ENCODE peak calls at places on chromosome 16, in seven cellular contexts. N is GM12878, Y is GM12891, U is H1, Z is GM12892, W is HepG2, R is K562. S is an unnamed sample.

GRCh38 chr16:12315330-12316138 is 339.0 kb downstream of the SNX29 start:
- DNase-seq in R (no peak), N (no peak), W (peak; percentile 91), Y (no peak), Z (no peak), U (no peak), S (no peak)

GRCh38 chr16:88662222-88662842 is 559 bp downstream of the MVD start:
- DNase-seq in W (no peak), U (no peak), N (no peak), R (peak; percentile 54), Z (no peak), Y (no peak), S (no peak)

GRCh38 chr16:70331588-70332358 is 14.9 kb upstream of the DDX19A start:
- DNase-seq in U (no peak), Z (no peak), R (no peak), N (no peak), Y (no peak), W (no peak), S (no peak)

GRCh38 chr16:2497116-2497630 is 16.6 kb upstream of the ATP6V0C start:
- DNase-seq in W (no peak), N (no peak), Z (no peak), R (peak; percentile 88), U (no peak), Y (no peak), S (peak; percentile 51)

GRCh38 chr16:189604-190186 is 9.4 kb downstream of the HBQ1 start:
- DNase-seq in U (no peak), Z (no peak), W (no peak), Y (no peak), R (no peak), N (no peak), S (no peak)

GRCh38 chr16:88508868-88509748 is 56.0 kb downstream of the ZFPM1 start:
- DNase-seq in R (peak; percentile 74), Y (no peak), Z (no peak), N (no peak), W (peak; percentile 73), U (no peak), S (no peak)

GRCh38 chr16:78230832-78231231 is 131.4 kb downstream of the WWOX start:
- DNase-seq in Y (no peak), R (no peak), W (no peak), Z (no peak), U (no peak), N (no peak), S (no peak)

GRCh38 chr16:83338138-83338537 is 469.6 kb upstream of the HSBP1 start:
- DNase-seq in U (no peak), W (no peak), N (no peak), R (no peak), Z (no peak), Y (no peak), S (no peak)

GRCh38 chr16:56190903-56191806 is at the start of gene GNAO1:
- DNase-seq in R (peak; percentile 92), U (peak; percentile 84), Y (peak; percentile 53), N (no peak), W (no peak), Z (peak; percentile 36), S (peak; percentile 94)

GRCh38 chr16:27324851-27325301 is 11.1 kb downstream of the IL4R start:
- DNase-seq in R (no peak), Z (no peak), W (no peak), N (no peak), Y (no peak), U (peak; percentile 51), S (no peak)

GRCh38 chr16:16992986-16993783 is 477.6 kb downstream of the XYLT1 start:
- DNase-seq in W (no peak), N (peak; percentile 20), U (no peak), Y (no peak), Z (no peak), R (no peak), S (no peak)

GRCh38 chr16:73420244-73421040 is 372.5 kb upstream of the ZFHX3 start:
- DNase-seq in R (no peak), Z (no peak), U (no peak), W (no peak), N (no peak), Y (no peak), S (no peak)

GRCh38 chr16:65745-66144 is 6.7 kb downstream of the RHBDF1 start:
- DNase-seq in Z (peak; percentile 94), R (peak; percentile 76), U (peak; percentile 98), W (peak; percentile 56), Y (peak; percentile 92), N (no peak), S (peak; percentile 95)

GRCh38 chr16:71722801-71723536 is 1.5 kb downstream of the PHLPP2 start:
- DNase-seq in W (peak; percentile 68), N (no peak), R (peak; percentile 70), U (peak; percentile 87), Y (peak; percentile 49), Z (peak; percentile 49), S (peak; percentile 88)

GRCh38 chr16:22948603-22949368 is 134.8 kb downstream of the HS3ST2 start:
- DNase-seq in U (peak; percentile 92), R (peak; percentile 86), N (peak; percentile 8), W (peak; percentile 82), Z (peak; percentile 48), Y (peak; percentile 52), S (peak; percentile 77)

GRCh38 chr16:70688266-70688742 is 2.5 kb upstream of the MTSS2 start:
- DNase-seq in W (no peak), Z (no peak), Y (no peak), R (no peak), U (no peak), N (no peak), S (peak; percentile 77)

GRCh38 chr16:4461250-4462085 is 13.0 kb downstream of the NMRAL1 start:
- DNase-seq in W (peak; percentile 97), N (no peak), Y (no peak), R (peak; percentile 40), U (peak; percentile 66), Z (no peak), S (peak; percentile 70)

GRCh38 chr16:4468972-4469371 is 5.5 kb downstream of the NMRAL1 start:
- DNase-seq in U (no peak), N (no peak), Y (no peak), W (no peak), Z (no peak), R (no peak), S (no peak)

GRCh38 chr16:4463522-4464163 is 10.8 kb downstream of the NMRAL1 start:
- DNase-seq in W (no peak), Z (no peak), N (no peak), U (no peak), Y (no peak), R (no peak), S (no peak)

GRCh38 chr16:4467916-4468315 is 6.5 kb downstream of the NMRAL1 start:
- DNase-seq in R (no peak), Y (no peak), N (no peak), Z (no peak), U (no peak), W (no peak), S (no peak)

DNA sequence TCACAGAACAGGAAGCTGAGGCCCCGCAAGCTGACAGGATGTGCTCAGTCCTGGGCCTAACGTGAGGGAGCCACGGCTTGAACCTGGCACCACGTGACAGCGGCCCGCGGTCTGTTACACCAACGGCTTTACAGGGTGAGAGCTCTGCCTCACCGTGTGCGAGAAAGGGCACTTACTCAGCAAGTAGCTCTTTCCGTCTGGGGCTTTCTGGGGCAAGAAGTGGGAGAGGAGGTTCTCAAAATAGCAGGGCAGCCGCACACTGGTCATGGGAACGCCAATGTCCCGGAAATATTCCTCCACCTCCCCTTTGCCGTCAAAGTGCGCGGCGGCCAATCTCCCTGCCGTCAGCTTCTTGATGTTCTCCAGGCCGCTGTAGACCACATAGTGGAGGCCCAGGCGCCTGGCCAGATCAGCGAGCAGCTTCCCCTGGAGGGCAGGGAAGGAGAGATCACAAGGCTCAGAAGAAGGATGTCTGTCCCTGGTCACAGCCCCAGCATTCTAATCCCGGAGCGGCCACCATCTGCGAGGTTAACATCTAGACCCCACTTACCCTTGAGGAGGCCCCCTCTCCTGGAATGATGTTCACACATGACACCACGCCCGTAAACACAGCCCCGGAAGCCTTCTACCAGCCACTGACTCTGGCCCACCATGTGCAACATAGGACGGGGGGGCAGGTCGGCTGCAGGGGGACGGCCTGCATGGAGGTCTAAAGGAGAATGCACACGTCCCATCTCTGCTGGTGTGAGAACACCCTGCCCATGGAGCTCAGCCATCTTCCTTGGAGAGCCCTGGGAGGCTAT is 8.2 kb downstream of the NMRAL1 start:
- DNase-seq in R (no peak), N (no peak), U (no peak), W (no peak), Y (no peak), Z (no peak), S (no peak)
- TF ChIP-seq TAF1 in R (no peak), N (no peak), U (no peak), W (no peak), Y (no peak), Z (no peak), S (no peak)

GRCh38 chr16:75244225-75244792 is 7.1 kb downstream of the BCAR1 start:
- DNase-seq in R (no peak), Y (no peak), W (no peak), Z (no peak), U (no peak), N (no peak), S (no peak)
- TF ChIP-seq TAF1 in R (no peak), Y (no peak), W (no peak), Z (no peak), U (no peak), N (no peak), S (no peak)

DNA sequence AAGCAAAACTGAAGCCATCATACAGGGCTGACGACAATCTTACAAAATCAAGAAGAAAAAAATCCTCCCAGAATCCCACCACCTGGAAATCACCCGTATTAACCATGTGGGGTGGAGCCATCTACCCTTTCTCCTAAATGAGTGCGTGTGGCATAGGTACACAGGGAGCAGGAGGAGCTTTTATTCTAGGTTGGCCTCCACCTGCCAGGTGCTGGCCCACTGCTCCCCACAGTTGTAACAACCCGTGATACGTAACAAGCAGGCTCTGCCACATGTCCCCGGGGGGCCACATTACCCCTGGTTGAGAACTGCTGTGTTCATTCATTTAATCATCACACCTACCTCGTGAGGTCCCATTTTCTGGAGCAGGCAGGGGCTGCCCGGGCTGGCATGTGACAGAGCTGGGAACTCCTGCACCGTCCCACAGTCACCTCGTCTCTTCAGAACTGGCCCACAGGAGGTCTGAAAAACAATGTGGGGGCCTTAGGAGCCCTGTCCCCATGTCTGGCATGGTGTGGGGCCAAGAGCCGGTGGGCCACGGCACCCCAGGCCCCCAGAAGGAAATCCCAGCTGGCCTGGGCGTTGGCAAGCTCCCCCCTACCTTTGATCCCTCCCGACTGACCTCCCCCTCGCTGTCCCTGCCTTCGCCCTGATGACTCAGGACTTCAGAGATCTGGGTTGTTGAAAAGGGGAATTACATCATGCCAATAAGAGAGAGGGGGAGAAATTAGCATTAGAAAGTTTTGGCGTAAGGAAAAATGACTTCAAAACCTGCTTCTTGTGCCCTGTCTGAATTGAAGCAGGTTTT is 12.9 kb downstream of the CMIP start:
- DNase-seq in R (peak; percentile 82), N (no peak), W (peak; percentile 89), Z (no peak), U (no peak), Y (no peak), S (no peak)
- TF ChIP-seq TAF1 in R (no peak), N (no peak), W (no peak), Z (no peak), U (no peak), Y (no peak), S (no peak)

DNA sequence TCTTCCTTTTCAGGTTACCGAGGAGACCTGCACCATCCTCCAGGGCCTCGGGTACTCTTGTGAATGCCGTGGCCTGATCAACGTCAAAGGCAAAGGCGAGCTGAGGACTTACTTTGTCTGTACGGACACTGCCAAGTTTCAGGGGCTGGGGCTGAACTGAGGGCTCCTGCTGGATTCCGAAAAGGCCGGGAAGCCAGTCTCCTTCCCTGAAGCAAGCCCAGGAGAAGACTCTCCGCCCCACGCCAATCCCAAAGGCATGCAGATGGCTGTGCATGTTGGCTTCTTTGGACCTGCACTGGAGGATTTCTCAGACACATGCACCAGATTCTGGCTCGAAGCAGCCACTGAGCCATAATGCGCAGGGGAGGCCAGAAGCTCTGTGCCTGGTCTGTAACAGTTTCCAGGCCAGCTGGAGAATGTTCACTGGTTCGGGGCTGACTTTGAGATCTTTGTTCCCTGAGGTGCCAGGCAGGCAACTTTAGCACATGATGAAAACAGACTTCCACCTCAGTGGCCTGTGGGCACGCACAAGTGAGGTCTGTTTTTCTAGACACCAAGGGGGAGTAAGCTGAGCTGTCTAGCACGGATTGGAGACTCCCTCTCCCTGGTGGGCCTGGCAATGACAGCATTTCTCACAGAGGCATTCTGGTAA is 49.1 kb downstream of the ADCY7 start:
- DNase-seq in W (no peak), N (no peak), Y (no peak), R (no peak), Z (no peak), U (no peak), S (peak; percentile 80)
- TF ChIP-seq TAF1 in W (no peak), N (no peak), Y (no peak), R (no peak), Z (no peak), U (no peak), S (no peak)

S was measured in SK-N-SH.